ENCODE peak calls at places on chromosomes 6 and 20, in four cellular contexts. S, X, A and M are unnamed samples.

GRCh38 chr6:143575440-143575839 is 63.9 kb upstream of the FUCA2 start:
- DNase-seq in S (peak; percentile 48), X (peak; percentile 55), A (peak; percentile 85), M (peak; percentile 81)

GRCh38 chr6:54758340-54758739 is 88.2 kb upstream of the FAM83B start:
- DNase-seq in S (no peak), X (no peak), A (no peak), M (peak; percentile 6)

GRCh38 chr6:91653954-91654843 is 1067.3 kb upstream of the MAP3K7 start:
- DNase-seq in S (no peak), X (no peak), A (no peak), M (peak; percentile 47)

GRCh38 chr6:144468709-144469108 is 183.6 kb downstream of the UTRN start:
- DNase-seq in S (no peak), X (no peak), A (no peak), M (no peak)

GRCh38 chr20:13261460-13262301 is 40.6 kb downstream of the ISM1 start:
- DNase-seq in S (no peak), X (peak; percentile 67), A (peak; percentile 40), M (peak; percentile 88)

GRCh38 chr6:99819853-99820252 is 174.2 kb downstream of the MCHR2 start:
- DNase-seq in S (no peak), X (no peak), A (no peak), M (no peak)

GRCh38 chr20:35039146-35039545 is 53.5 kb downstream of the TRPC4AP start:
- DNase-seq in S (no peak), X (no peak), A (no peak), M (no peak)

GRCh38 chr20:62808211-62808865 is 3.7 kb downstream of the OGFR start:
- DNase-seq in S (no peak), X (peak; percentile 89), A (no peak), M (peak; percentile 84)

GRCh38 chr6:27138837-27139752 is 108.4 kb upstream of the PRSS16 start:
- DNase-seq in S (no peak), X (peak; percentile 51), A (peak; percentile 79), M (peak; percentile 97)

GRCh38 chr6:67736161-67736560 is 898.9 kb upstream of the ADGRB3 start:
- DNase-seq in S (no peak), X (no peak), A (no peak), M (no peak)

GRCh38 chr6:105900120-105900937 is 185.8 kb upstream of the PRDM1 start:
- DNase-seq in S (peak; percentile 84), X (no peak), A (peak; percentile 52), M (no peak)

GRCh38 chr6:149089508-149089907 is 228.0 kb upstream of the TAB2 start:
- DNase-seq in S (no peak), X (peak; percentile 11), A (no peak), M (no peak)

GRCh38 chr6:78868124-78868523 is 773 bp downstream of the IRAK1BP1 start:
- DNase-seq in S (no peak), X (no peak), A (no peak), M (no peak)

GRCh38 chr6:145151624-145152023 is 583.7 kb downstream of the EPM2A start:
- DNase-seq in S (no peak), X (no peak), A (no peak), M (no peak)

GRCh38 chr6:33075568-33076405 is at the start of gene HLA-DPB1:
- DNase-seq in S (peak; percentile 13), X (no peak), A (peak; percentile 18), M (peak; percentile 50)

GRCh38 chr6:14447240-14447639 is 329.7 kb downstream of the CD83 start:
- DNase-seq in S (no peak), X (no peak), A (no peak), M (no peak)

GRCh38 chr6:110493253-110493800 is 16.9 kb upstream of the SLC22A16 start:
- DNase-seq in S (no peak), X (no peak), A (no peak), M (no peak)

GRCh38 chr20:40999841-41000240 is 28.8 kb upstream of the TOP1 start:
- DNase-seq in S (no peak), X (no peak), A (no peak), M (no peak)

GRCh38 chr20:20136313-20136712 is 84.0 kb downstream of the CFAP61 start:
- DNase-seq in S (no peak), X (no peak), A (no peak), M (no peak)

GRCh38 chr6:41191569-41191968 is 9.4 kb downstream of the TREML2 start:
- DNase-seq in S (no peak), X (peak; percentile 54), A (no peak), M (peak; percentile 85)

GRCh38 chr6:28334272-28335039 is 1.5 kb downstream of the ZSCAN31 start:
- DNase-seq in S (no peak), X (no peak), A (no peak), M (no peak)

GRCh38 chr6:150636808-150637207 is 37.1 kb downstream of the PLEKHG1 start:
- DNase-seq in S (no peak), X (no peak), A (no peak), M (no peak)